ENCODE peak calls at places on chromosomes 12 and 14, in four cellular contexts. N is NCI-H1092, O is nephron progenitor cell, R is NCI-H526 treated with DMSO at 0.1 percent for 48 hours. A is an unnamed sample.

GRCh38 chr12:2118481-2119255 is 65.9 kb downstream of the CACNA1C start:
- DNase-seq in N (no peak), O (no peak), R (no peak), A (no peak)

GRCh38 chr14:100900837-100901390 is 2.6 kb downstream of the RTL1 start:
- DNase-seq in N (peak), O (peak), R (no peak), A (no peak)

GRCh38 chr12:69649529-69649928 is 38.8 kb upstream of the LRRC10 start:
- DNase-seq in N (no peak), O (no peak), R (no peak), A (no peak)

GRCh38 chr12:77401062-77401461 is 335.7 kb upstream of the E2F7 start:
- DNase-seq in N (no peak), O (no peak), R (no peak), A (no peak)

GRCh38 chr12:57836442-57837375 is 9.8 kb downstream of the CTDSP2 start:
- DNase-seq in N (peak), O (peak), R (no peak), A (peak)

GRCh38 chr12:127381043-127381668 is 885.8 kb upstream of the TMEM132C start:
- DNase-seq in N (peak), O (peak), R (peak), A (peak)

GRCh38 chr12:78181544-78182162 is 351.0 kb downstream of the NAV3 start:
- DNase-seq in N (no peak), O (peak), R (peak), A (no peak)

GRCh38 chr12:128792881-128793280 is 30.9 kb downstream of the SLC15A4 start:
- DNase-seq in N (no peak), O (no peak), R (no peak), A (no peak)

GRCh38 chr14:100025111-100025510 is 40.1 kb upstream of the EVL start:
- DNase-seq in N (no peak), O (no peak), R (no peak), A (no peak)

GRCh38 chr14:101761881-101762529 is 496 bp downstream of the PPP2R5C start:
- DNase-seq in N (peak), O (no peak), R (peak), A (no peak)

GRCh38 chr12:119683413-119683812 is 15.5 kb downstream of the PRKAB1 start:
- DNase-seq in N (no peak), O (no peak), R (no peak), A (no peak)

GRCh38 chr14:106844608-106845285 is 1318.4 kb downstream of the TMEM121 start:
- DNase-seq in N (no peak), O (no peak), R (peak), A (no peak)

GRCh38 chr14:100474176-100474575 is 113.0 kb downstream of the BEGAIN start:
- DNase-seq in N (no peak), O (no peak), R (no peak), A (no peak)

GRCh38 chr14:103404920-103405319 is 19.7 kb downstream of the MARK3 start:
- DNase-seq in N (no peak), O (no peak), R (no peak), A (no peak)

GRCh38 chr12:55446334-55446733 is 2.5 kb downstream of the OR6C2 start:
- DNase-seq in N (no peak), O (no peak), R (no peak), A (no peak)

GRCh38 chr12:40226652-40227051 is 1.9 kb downstream of the LRRK2 start:
- DNase-seq in N (no peak), O (no peak), R (no peak), A (no peak)

GRCh38 chr12:93783827-93784226 is 106.7 kb downstream of the CRADD start:
- DNase-seq in N (no peak), O (no peak), R (no peak), A (no peak)

GRCh38 chr12:110862331-110862730 is 15.5 kb downstream of the CCDC63 start:
- DNase-seq in N (no peak), O (no peak), R (no peak), A (no peak)

GRCh38 chr12:95834572-95834971 is 24.2 kb upstream of the SNRPF start:
- DNase-seq in N (no peak), O (no peak), R (no peak), A (no peak)

GRCh38 chr12:120980800-120981368 is 2.5 kb downstream of the HNF1A start:
- DNase-seq in N (no peak), O (no peak), R (no peak), A (no peak)

GRCh38 chr12:122166422-122167327 is 7.3 kb downstream of the IL31 start:
- DNase-seq in N (no peak), O (no peak), R (no peak), A (no peak)

GRCh38 chr12:76143343-76144252 is 59.1 kb upstream of the NAP1L1 start:
- DNase-seq in N (no peak), O (no peak), R (no peak), A (no peak)

A was measured in GM18507.